ENCODE peak calls at places on chromosomes 7 and 10, in four cellular contexts. F is hepatocyte, Y is GM12878, V is SK-N-SH. P is an unnamed sample. For H3K27me3, the result is how much of the 10 kb centered on the place peaks cover.

GRCh38 chr10:31947144-31947926 is 18.7 kb upstream of the ARHGAP12 start:
- DNase-seq in F (peak), Y (no peak), V (peak), P (peak)

GRCh38 chr10:99532687-99533495 is at the start of gene NKX2-3:
- DNase-seq in F (peak), Y (no peak), V (peak), P (peak)

GRCh38 chr7:81402227-81402626 is 367.6 kb downstream of the HGF start:
- DNase-seq in F (no peak), Y (no peak), V (no peak), P (no peak)

GRCh38 chr10:109173910-109174309 is 749.4 kb downstream of the XPNPEP1 start:
- DNase-seq in F (no peak), Y (no peak), V (no peak), P (no peak)

GRCh38 chr7:137590071-137590470 is 246.5 kb upstream of the PTN start:
- DNase-seq in F (no peak), Y (no peak), V (no peak), P (no peak)

GRCh38 chr7:130875265-130875741 is 141.3 kb upstream of the KLF14 start:
- DNase-seq in F (peak), Y (no peak), V (peak), P (no peak)

GRCh38 chr10:50851884-50852671 is 33.3 kb downstream of the A1CF start:
- DNase-seq in F (no peak), Y (no peak), V (no peak), P (no peak)

GRCh38 chr7:148738737-148739535 is 40.2 kb downstream of the CUL1 start:
- DNase-seq in F (peak), Y (no peak), V (no peak), P (no peak)

GRCh38 chr7:27198138-27198841 is 1.6 kb downstream of the HOXA13 start:
- DNase-seq in F (no peak), Y (no peak), V (no peak), P (no peak)

GRCh38 chr10:70758757-70759514 is 26.2 kb downstream of the TBATA start:
- DNase-seq in F (peak), Y (peak), V (peak), P (peak)

GRCh38 chr7:45182856-45183710 is 25.5 kb downstream of the RAMP3 start:
- DNase-seq in F (no peak), Y (no peak), V (no peak), P (no peak)

GRCh38 chr7:78714302-78714857 is 739.1 kb downstream of the MAGI2 start:
- DNase-seq in F (no peak), Y (no peak), V (no peak), P (no peak)

GRCh38 chr7:88758355-88759215 is 915 bp upstream of the ZNF804B start:
- DNase-seq in F (peak), Y (no peak), V (peak), P (peak)

GRCh38 chr7:129363-130221 is 62.8 kb upstream of the FAM20C start:
- DNase-seq in F (peak), Y (no peak), V (no peak), P (no peak)

GRCh38 chr7:105664816-105665525 is 83.7 kb upstream of the EFCAB10 start:
- DNase-seq in F (peak), Y (no peak), V (peak), P (peak)

GRCh38 chr10:35739998-35740397 is 97.9 kb upstream of the FZD8 start:
- DNase-seq in F (no peak), Y (no peak), V (no peak), P (no peak)

GRCh38 chr7:100691676-100692577 is 2.1 kb downstream of the GIGYF1 start:
- DNase-seq in F (peak), Y (no peak), V (peak), P (peak)

GRCh38 chr7:28136885-28137284 is 43.7 kb downstream of the JAZF1 start:
- DNase-seq in F (no peak), Y (no peak), V (no peak), P (no peak)

GRCh38 chr10:3526721-3527120 is 258.3 kb downstream of the KLF6 start:
- DNase-seq in F (peak), Y (no peak), V (no peak), P (no peak)

GRCh38 chr7:16357921-16358320 is 63.4 kb downstream of the CRPPA start:
- DNase-seq in F (no peak), Y (no peak), V (peak), P (no peak)

GRCh38 chr7:55144333-55144954 is 125.6 kb downstream of the EGFR start:
- DNase-seq in F (no peak), Y (no peak), V (peak), P (peak)

GRCh38 chr10:59878915-59879314 is 27.4 kb downstream of the CCDC6 start:
- DNase-seq in F (no peak), Y (no peak), V (no peak), P (no peak)

GRCh38 chr10:60564475-60564874 is 174.8 kb upstream of the ANK3 start:
- DNase-seq in F (no peak), Y (no peak), V (no peak), P (no peak)

GRCh38 chr10:79438699-79439085 is 6.7 kb downstream of the ZCCHC24 start:
- DNase-seq in F (no peak), Y (no peak), V (no peak), P (no peak)

GRCh38 chr7:155764432-155764798 is 47.8 kb downstream of the SHH start:
- DNase-seq in F (no peak), Y (no peak), V (no peak), P (no peak)

DNA sequence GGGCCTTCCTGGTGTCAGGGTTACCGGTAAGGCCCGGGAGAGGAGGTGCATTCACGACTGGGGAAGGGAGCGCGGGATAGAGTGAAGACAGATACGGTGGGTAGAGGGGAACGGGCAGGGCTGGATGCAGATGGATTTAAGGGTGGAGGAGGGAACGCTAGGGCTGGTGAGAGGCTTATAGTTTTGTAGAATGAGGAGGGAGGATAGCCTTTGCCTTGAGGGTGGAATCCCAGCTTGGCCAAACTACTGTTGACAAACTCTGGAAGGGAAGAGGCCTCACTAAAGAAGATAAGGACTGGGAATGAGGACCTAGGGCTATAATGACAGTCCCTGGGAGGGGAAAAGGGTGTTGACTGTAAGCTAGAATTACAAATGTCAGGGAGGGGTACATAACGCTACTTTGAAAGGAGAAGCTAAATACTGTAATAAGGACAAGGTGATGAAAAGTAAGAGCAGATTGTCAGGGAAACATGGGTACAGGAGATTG is 662 bp downstream of the BTRC start:
- DNase-seq in F (no peak), Y (no peak), V (no peak), P (no peak)
- TF ChIP-seq CTCF in F (no peak), Y (no peak), V (peak), P (no peak)

GRCh38 chr10:100749059-100749308 is 3.6 kb downstream of the PAX2 start:
- DNase-seq in F (no peak), Y (no peak), V (no peak), P (no peak)

GRCh38 chr10:100750291-100751210 is 5.2 kb downstream of the PAX2 start:
- DNase-seq in F (no peak), Y (no peak), V (peak), P (no peak)

GRCh38 chr10:100748251-100749058 is 3.1 kb downstream of the PAX2 start:
- DNase-seq in F (no peak), Y (no peak), V (peak), P (no peak)

GRCh38 chr10:100747826-100748231 is 2.4 kb downstream of the PAX2 start:
- DNase-seq in F (no peak), Y (no peak), V (peak), P (no peak)

DNA sequence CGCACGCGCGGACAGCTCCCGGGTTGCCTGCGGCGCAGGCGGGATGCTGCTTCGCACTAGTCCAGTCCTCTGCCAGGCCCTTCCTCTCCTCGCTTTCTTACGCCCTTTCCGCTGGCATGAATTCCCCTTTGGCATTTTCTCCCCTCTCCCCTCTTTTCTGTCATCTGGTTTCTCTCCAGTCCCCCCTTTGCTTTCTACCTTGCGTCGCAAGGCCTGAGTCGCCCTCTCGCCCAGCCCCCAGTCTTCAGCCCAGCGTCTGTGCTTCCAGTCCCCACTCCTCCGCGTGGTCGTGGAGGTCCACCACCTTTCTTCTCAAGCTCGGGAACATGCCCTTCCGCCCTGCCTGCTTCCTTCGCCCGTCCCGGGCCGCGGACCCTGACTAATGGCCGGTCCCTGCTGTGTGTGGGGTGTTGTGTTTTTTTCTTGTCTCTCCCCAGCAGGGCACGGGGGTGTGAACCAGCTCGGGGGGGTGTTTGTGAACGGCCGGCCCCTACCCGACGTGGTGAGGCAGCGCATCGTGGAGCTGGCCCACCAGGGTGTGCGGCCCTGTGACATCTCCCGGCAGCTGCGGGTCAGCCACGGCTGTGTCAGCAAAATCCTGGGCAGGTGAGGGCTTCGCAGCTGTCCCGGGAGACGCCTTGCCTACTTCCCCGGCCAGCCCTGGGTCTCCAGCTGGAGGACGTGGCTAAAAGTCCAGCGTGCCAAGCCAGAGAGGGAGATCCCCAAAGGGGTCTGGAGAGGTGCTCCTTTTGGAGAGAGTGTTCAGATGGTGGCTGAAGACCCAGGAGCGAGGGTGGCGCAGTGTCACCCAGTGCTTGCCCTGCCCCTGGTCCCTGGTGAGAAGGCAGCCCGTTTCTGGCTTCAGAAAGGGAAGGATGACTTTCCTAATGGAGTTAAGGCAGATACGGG is 4.2 kb downstream of the PAX2 start:
- DNase-seq in F (no peak), Y (no peak), V (peak), P (no peak)
- H3K27me3 ChIP-seq in F (half or more), Y (under half), V (half or more), P (half or more)

GRCh38 chr10:30000802-30001571 is 58.4 kb downstream of the JCAD start:
- DNase-seq in F (peak), Y (no peak), V (no peak), P (peak)
- H3K27ac ChIP-seq in F (peak), Y (no peak), V (peak), P (no peak)

GRCh38 chr10:84256510-84257342 is 11.9 kb downstream of the RGR start:
- DNase-seq in F (peak), Y (no peak), V (no peak), P (peak)
- TF ChIP-seq CTCF in F (peak), Y (peak), V (peak), P (peak)

GRCh38 chr10:114041166-114041565 is 2.5 kb upstream of the ADRB1 start:
- DNase-seq in F (no peak), Y (no peak), V (no peak), P (no peak)
- H3K27me3 ChIP-seq in F (half or more), Y (under half), V (under half), P (under half)